ENCODE peak calls at places on chromosome 10, in nine cellular contexts. K is sigmoid colon; E is kidney epithelial cell; L is choroid plexus epithelial cell; Q is adipocyte; U is mesenchymal stem cell; N is cardiac muscle cell; G is CD8-positive, alpha-beta memory T cell; O is kidney. P is an unnamed sample.

GRCh38 chr10:122086416-122087240 is 97.7 kb downstream of the TACC2 start:
- DNase-seq in K (no peak), E (no peak), L (no peak), Q (no peak), U (no peak), N (no peak), G (no peak), O (no peak), P (no peak)

GRCh38 chr10:29576681-29577080 is 58.1 kb downstream of the SVIL start:
- DNase-seq in K (no peak), E (no peak), L (peak; percentile 30), Q (no peak), U (no peak), N (no peak), G (no peak), O (no peak), P (no peak)

GRCh38 chr10:118760265-118760664 is 5.5 kb upstream of the CACUL1 start:
- DNase-seq in K (no peak), E (no peak), L (no peak), Q (no peak), U (no peak), N (no peak), G (no peak), O (no peak), P (no peak)

GRCh38 chr10:45456822-45457221 is 82.8 kb downstream of the ALOX5 start:
- DNase-seq in K (no peak), E (no peak), L (no peak), Q (no peak), U (no peak), N (no peak), G (no peak), O (no peak), P (no peak)

GRCh38 chr10:17650416-17650815 is 6.5 kb downstream of the STAM start:
- DNase-seq in K (no peak), E (no peak), L (no peak), Q (no peak), U (no peak), N (no peak), G (no peak), O (no peak), P (no peak)

GRCh38 chr10:49431426-49431825 is 35.5 kb upstream of the DRGX start:
- DNase-seq in K (no peak), E (no peak), L (no peak), Q (no peak), U (peak; percentile 2), N (no peak), G (no peak), O (no peak), P (no peak)

GRCh38 chr10:102702742-102703141 is 11.5 kb downstream of the ARL3 start:
- DNase-seq in K (no peak), E (no peak), L (no peak), Q (no peak), U (peak; percentile 34), N (no peak), G (no peak), O (no peak), P (no peak)

GRCh38 chr10:50304655-50305054 is 53.3 kb upstream of the ASAH2 start:
- DNase-seq in K (no peak), E (no peak), L (no peak), Q (no peak), U (no peak), N (no peak), G (no peak), O (no peak), P (no peak)

GRCh38 chr10:16792675-16793074 is 24.5 kb downstream of the RSU1 start:
- DNase-seq in K (no peak), E (no peak), L (peak; percentile 82), Q (peak; percentile 33), U (peak; percentile 12), N (peak; percentile 32), G (no peak), O (no peak), P (no peak)

GRCh38 chr10:57759777-57760176 is 507.9 kb downstream of the IPMK start:
- DNase-seq in K (no peak), E (no peak), L (no peak), Q (no peak), U (no peak), N (no peak), G (no peak), O (no peak), P (no peak)

GRCh38 chr10:37871143-37871542 is 13.7 kb upstream of the ZNF248 start:
- DNase-seq in K (no peak), E (no peak), L (no peak), Q (no peak), U (no peak), N (no peak), G (no peak), O (no peak), P (no peak)

GRCh38 chr10:3889961-3890522 is 105.0 kb upstream of the KLF6 start:
- DNase-seq in K (no peak), E (peak; percentile 99), L (peak; percentile 90), Q (peak; percentile 68), U (peak; percentile 88), N (no peak), G (no peak), O (no peak), P (no peak)

GRCh38 chr10:92291921-92292860 is 1.2 kb downstream of the MARCHF5 start:
- DNase-seq in K (peak; percentile 75), E (no peak), L (peak; percentile 73), Q (peak; percentile 82), U (peak; percentile 65), N (peak; percentile 60), G (peak; percentile 4), O (no peak), P (peak; percentile 69)

GRCh38 chr10:19169684-19170083 is 121.1 kb downstream of the MALRD1 start:
- DNase-seq in K (no peak), E (peak; percentile 26), L (peak; percentile 17), Q (no peak), U (no peak), N (no peak), G (no peak), O (no peak), P (no peak)

GRCh38 chr10:131963350-131963749 is 18.4 kb downstream of the BNIP3 start:
- DNase-seq in K (peak; percentile 57), E (no peak), L (no peak), Q (no peak), U (no peak), N (no peak), G (no peak), O (no peak), P (no peak)

GRCh38 chr10:132961-133898 is 2.0 kb upstream of the ZMYND11 start:
- DNase-seq in K (no peak), E (peak; percentile 54), L (peak; percentile 79), Q (peak; percentile 82), U (peak; percentile 59), N (no peak), G (no peak), O (no peak), P (no peak)

GRCh38 chr10:129800-130199 is 5.5 kb upstream of the ZMYND11 start:
- DNase-seq in K (no peak), E (no peak), L (peak; percentile 8), Q (no peak), U (no peak), N (no peak), G (no peak), O (no peak), P (no peak)

GRCh38 chr10:124874-125273 is 10.4 kb upstream of the ZMYND11 start:
- DNase-seq in K (no peak), E (no peak), L (no peak), Q (no peak), U (no peak), N (no peak), G (no peak), O (no peak), P (no peak)

GRCh38 chr10:127612-128432 is 7.4 kb upstream of the ZMYND11 start:
- DNase-seq in K (no peak), E (no peak), L (no peak), Q (no peak), U (no peak), N (no peak), G (no peak), O (no peak), P (no peak)
- H3K4me3 ChIP-seq in K (no peak overlapping the region), E (no peak overlapping the region), L (no peak overlapping the region), Q (no peak overlapping the region), U (no peak overlapping the region), N (no peak overlapping the region), G (peak overlapping the region; percentile 44), O (no peak overlapping the region), P (no peak overlapping the region)

GRCh38 chr10:72735288-72735926 is 43.5 kb downstream of the MCU start:
- DNase-seq in K (no peak), E (no peak), L (no peak), Q (no peak), U (no peak), N (no peak), G (no peak), O (no peak), P (no peak)
- H3K4me3 ChIP-seq in K (no peak overlapping the region), E (no peak overlapping the region), L (no peak overlapping the region), Q (no peak overlapping the region), U (no peak overlapping the region), N (no peak overlapping the region), G (no peak overlapping the region), O (no peak overlapping the region), P (no peak overlapping the region)

GRCh38 chr10:120457431-120458172 is 575 bp downstream of the PLPP4 start:
- DNase-seq in K (no peak), E (no peak), L (no peak), Q (no peak), U (no peak), N (no peak), G (no peak), O (no peak), P (no peak)

GRCh38 chr10:120456626-120457430 is at the start of gene PLPP4:
- DNase-seq in K (no peak), E (no peak), L (peak; percentile 55), Q (peak; percentile 82), U (peak; percentile 48), N (peak; percentile 76), G (no peak), O (peak; percentile 71), P (peak; percentile 68)

GRCh38 chr10:120455606-120456005 is 1.4 kb upstream of the PLPP4 start:
- DNase-seq in K (no peak), E (no peak), L (no peak), Q (no peak), U (no peak), N (no peak), G (no peak), O (no peak), P (no peak)

GRCh38 chr10:120455004-120455403 is 2.0 kb upstream of the PLPP4 start:
- DNase-seq in K (no peak), E (no peak), L (no peak), Q (no peak), U (no peak), N (no peak), G (no peak), O (no peak), P (no peak)

GRCh38 chr10:120456143-120456625 is 843 bp upstream of the PLPP4 start:
- DNase-seq in K (no peak), E (no peak), L (no peak), Q (no peak), U (no peak), N (no peak), G (no peak), O (no peak), P (no peak)
- H3K4me3 ChIP-seq in K (peak overlapping the region; percentile 59), E (peak overlapping the region; percentile 76), L (peak overlapping the region; percentile 70), Q (peak overlapping the region; percentile 69), U (peak overlapping the region; percentile 59), N (peak overlapping the region; percentile 52), G (no peak overlapping the region), O (no peak overlapping the region), P (peak overlapping the region; percentile 28)

DNA sequence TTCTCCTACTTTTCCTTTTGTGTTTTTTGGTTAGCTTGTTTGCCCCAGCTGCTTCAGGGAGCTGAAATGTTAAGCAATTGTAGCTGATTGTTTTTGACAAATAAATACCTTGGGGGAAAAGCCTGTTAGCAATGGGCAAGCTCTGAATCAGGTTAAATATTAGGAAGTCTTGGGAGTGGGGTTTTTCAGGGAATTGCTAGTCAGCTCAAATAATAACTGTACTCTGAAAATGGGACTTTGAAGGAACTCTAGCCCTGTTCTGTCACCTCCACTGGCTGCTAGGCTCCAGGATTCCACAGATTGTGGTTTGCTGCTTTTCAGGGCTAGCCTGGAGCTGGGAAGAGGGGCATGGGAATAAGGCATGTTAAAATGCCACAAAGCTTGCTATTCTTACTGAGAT is 39.5 kb downstream of the ADK start:
- DNase-seq in K (no peak), E (no peak), L (no peak), Q (no peak), U (peak; percentile 44), N (no peak), G (no peak), O (no peak), P (no peak)
- H3K4me3 ChIP-seq in K (no peak overlapping the region), E (no peak overlapping the region), L (no peak overlapping the region), Q (peak overlapping the region; percentile 75), U (peak overlapping the region; percentile 74), N (no peak overlapping the region), G (peak overlapping the region; percentile 10), O (no peak overlapping the region), P (no peak overlapping the region)